ENCODE peak calls at places on chromosomes 4 and X, in six cellular contexts. I, Z, E, Q, D and X are unnamed samples.

GRCh38 chr4:152187693-152188092 is 348.2 kb downstream of the FBXW7 start:
- DNase-seq in D (no peak), Z (peak; percentile 35), I (no peak), Q (no peak), E (no peak), X (no peak)

GRCh38 chr4:173518419-173519102 is 11.5 kb downstream of the HAND2 start:
- DNase-seq in Z (no peak), E (peak; percentile 3), D (no peak), Q (no peak), I (no peak), X (no peak)

GRCh38 chr4:93657527-93657926 is 171.0 kb upstream of the ATOH1 start:
- DNase-seq in I (no peak), E (no peak), D (no peak), Q (no peak), Z (no peak), X (no peak)

GRCh38 chr4:6910340-6910959 is 824 bp downstream of the TBC1D14 start:
- DNase-seq in Z (no peak), D (no peak), I (peak; percentile 37), Q (peak; percentile 62), E (no peak), X (no peak)

GRCh38 chr4:118920247-118920646 is 31.6 kb downstream of the SYNPO2 start:
- DNase-seq in E (no peak), D (no peak), Z (peak; percentile 10), Q (no peak), I (no peak), X (no peak)

GRCh38 chr4:155789391-155789790 is 30.6 kb downstream of the GUCY1B1 start:
- DNase-seq in E (no peak), Z (no peak), I (no peak), D (no peak), Q (no peak), X (no peak)

GRCh38 chr4:32789026-32789608 is 2068.9 kb downstream of the PCDH7 start:
- DNase-seq in E (peak; percentile 88), I (no peak), Q (no peak), Z (no peak), D (no peak), X (peak; percentile 44)

GRCh38 chr4:131644619-131645018 is 1504.5 kb upstream of the PCDH10 start:
- DNase-seq in Z (no peak), E (peak; percentile 69), I (no peak), Q (no peak), D (no peak), X (peak; percentile 16)

GRCh38 chr4:37893164-37893563 is 2.3 kb downstream of the TBC1D1 start:
- DNase-seq in Q (no peak), I (no peak), E (no peak), D (no peak), Z (no peak), X (no peak)

GRCh38 chrX:96919672-96920071 is 36.0 kb downstream of the RPA4 start:
- DNase-seq in Q (no peak), I (no peak), D (no peak), E (no peak), Z (no peak), X (no peak)

GRCh38 chrX:97563531-97564133 is 679.9 kb downstream of the RPA4 start:
- DNase-seq in Z (peak; percentile 18), I (peak; percentile 41), Q (no peak), E (peak; percentile 15), D (no peak), X (peak; percentile 22)

GRCh38 chrX:13076176-13076956 is 31.9 kb upstream of the FAM9C start:
- DNase-seq in D (no peak), I (no peak), E (no peak), Q (no peak), Z (no peak), X (no peak)

GRCh38 chr4:174420317-174420716 is 102.0 kb downstream of the HPGD start:
- DNase-seq in Q (no peak), D (no peak), Z (no peak), I (no peak), E (no peak), X (no peak)

GRCh38 chr4:151940290-151940689 is 179.5 kb upstream of the GATB start:
- DNase-seq in Z (no peak), I (no peak), E (no peak), D (no peak), Q (no peak), X (no peak)

GRCh38 chr4:91064157-91064853 is 937.1 kb downstream of the CCSER1 start:
- DNase-seq in D (no peak), Q (no peak), I (no peak), E (peak; percentile 37), Z (no peak), X (no peak)

GRCh38 chr4:184705692-184706091 is 28.2 kb downstream of the CENPU start:
- DNase-seq in Z (no peak), I (no peak), D (no peak), E (no peak), Q (no peak), X (no peak)

GRCh38 chrX:150465856-150466775 is 102.3 kb upstream of the MTM1 start:
- DNase-seq in Q (no peak), Z (no peak), D (no peak), E (no peak), I (no peak), X (no peak)

GRCh38 chrX:51215266-51215665 is 117.4 kb upstream of the NUDT10 start:
- DNase-seq in D (no peak), E (peak; percentile 0), I (no peak), Q (no peak), Z (no peak), X (no peak)

GRCh38 chrX:29952016-29952415 is 263.3 kb upstream of the MAGEB2 start:
- DNase-seq in D (no peak), E (no peak), Q (no peak), I (no peak), Z (no peak), X (no peak)

GRCh38 chr4:124931050-124931449 is 218.5 kb upstream of the ANKRD50 start:
- DNase-seq in Z (no peak), D (no peak), Q (no peak), I (no peak), E (no peak), X (no peak)

GRCh38 chr4:18689308-18689915 is 667.9 kb upstream of the LCORL start:
- DNase-seq in I (peak; percentile 68), E (peak; percentile 55), Q (peak; percentile 1), Z (peak; percentile 28), D (no peak), X (no peak)

GRCh38 chr4:185210102-185210981 is 944 bp downstream of the SNX25 start:
- DNase-seq in I (peak; percentile 51), Z (no peak), E (no peak), D (no peak), Q (no peak), X (no peak)

GRCh38 chrX:54248309-54248708 is 65.3 kb upstream of the FAM120C start:
- DNase-seq in Q (peak; percentile 15), I (no peak), Z (peak; percentile 5), D (no peak), E (peak; percentile 56), X (peak; percentile 3)

GRCh38 chr4:26235500-26235899 is 85.3 kb upstream of the RBPJ start:
- DNase-seq in I (peak; percentile 60), E (peak; percentile 91), Q (no peak), D (no peak), Z (peak; percentile 43), X (no peak)

GRCh38 chr4:153502584-153502983 is 36.4 kb downstream of the TMEM131L start:
- DNase-seq in D (no peak), Q (no peak), I (no peak), E (no peak), Z (no peak), X (no peak)

GRCh38 chrX:132435222-132435621 is 53.6 kb downstream of the MBNL3 start:
- DNase-seq in E (no peak), D (no peak), Z (no peak), I (no peak), Q (no peak), X (no peak)

GRCh38 chrX:132433001-132433400 is 55.8 kb downstream of the MBNL3 start:
- DNase-seq in E (no peak), I (no peak), D (no peak), Z (no peak), Q (no peak), X (no peak)

DNA sequence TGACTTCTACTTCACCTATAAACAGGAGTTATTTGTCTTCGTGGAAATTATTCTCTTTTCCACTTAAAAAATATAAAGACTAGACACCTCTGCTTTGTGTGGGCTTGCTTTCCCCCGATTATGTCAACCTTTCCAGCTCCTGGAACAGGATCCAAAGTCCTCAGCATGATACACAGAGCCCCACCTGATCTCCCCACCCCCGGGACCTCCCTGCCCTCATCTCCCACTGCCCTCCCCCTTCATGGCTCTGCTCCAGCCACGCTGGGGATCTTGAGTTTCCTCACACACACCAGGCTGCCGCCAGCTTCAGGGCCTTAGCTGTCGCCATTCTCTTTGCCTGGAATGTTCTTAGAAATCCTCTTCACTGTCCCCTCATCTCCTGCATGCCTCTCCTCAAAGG is 55.3 kb downstream of the MBNL3 start:
- DNase-seq in Q (no peak), I (no peak), E (no peak), D (no peak), Z (no peak), X (no peak)
- TF ChIP-seq CTCF in Q (no peak), I (no peak), E (no peak), D (no peak), Z (no peak), X (no peak)

DNA sequence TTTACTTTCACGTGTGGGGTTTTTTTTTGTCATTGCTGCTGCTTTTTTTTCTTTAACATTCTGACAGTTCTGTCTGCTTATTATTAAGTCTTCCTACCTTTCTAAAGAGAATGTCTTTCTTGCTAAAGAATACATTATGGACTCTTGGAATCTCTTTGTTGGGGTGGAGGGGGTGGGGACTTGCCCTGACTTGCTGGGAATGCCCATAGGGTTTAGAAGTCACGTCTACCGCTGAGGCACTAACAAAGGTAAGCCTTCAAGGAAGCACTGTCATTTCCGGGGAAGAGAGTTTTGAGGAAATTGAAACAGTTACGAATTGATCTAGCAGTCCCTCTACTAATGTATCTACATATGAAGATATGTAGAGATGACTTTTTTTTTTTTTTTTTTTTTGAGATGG is 19.4 kb downstream of the CD99 start:
- DNase-seq in Z (no peak), D (no peak), I (no peak), E (peak; percentile 98), Q (peak; percentile 37), X (no peak)
- H3K4me3 ChIP-seq in Z (peak overlapping the region; percentile 11), D (no peak overlapping the region), I (no peak overlapping the region), E (no peak overlapping the region), Q (peak overlapping the region; percentile 29), X (no peak overlapping the region)

GRCh38 chr4:69470561-69470960 is 25.1 kb downstream of the UGT2B4 start:
- DNase-seq in I (no peak), E (no peak), D (no peak), Q (peak; percentile 0), Z (no peak), X (no peak)
- TF ChIP-seq CTCF in I (no peak), E (no peak), D (no peak), Q (no peak), Z (no peak), X (peak; percentile 39)

GRCh38 chr4:95158045-95158444 is 390.7 kb downstream of the UNC5C start:
- DNase-seq in Q (no peak), D (no peak), I (no peak), Z (no peak), E (no peak), X (no peak)

GRCh38 chr4:95161781-95162469 is 386.8 kb downstream of the UNC5C start:
- DNase-seq in Q (no peak), E (no peak), I (no peak), D (no peak), Z (no peak), X (no peak)

GRCh38 chr4:95158626-95159025 is 390.1 kb downstream of the UNC5C start:
- DNase-seq in D (no peak), I (no peak), Z (no peak), Q (no peak), E (no peak), X (no peak)

GRCh38 chr4:95156452-95156765 is 392.4 kb downstream of the UNC5C start:
- DNase-seq in D (no peak), E (no peak), Z (no peak), I (no peak), Q (no peak), X (no peak)

GRCh38 chr4:95159384-95159783 is 389.4 kb downstream of the UNC5C start:
- DNase-seq in E (no peak), D (no peak), Z (no peak), Q (no peak), I (no peak), X (no peak)
- H3K4me3 ChIP-seq in E (no peak overlapping the region), D (no peak overlapping the region), Z (no peak overlapping the region), Q (no peak overlapping the region), I (no peak overlapping the region), X (no peak overlapping the region)